ENCODE peak calls at places on chromosomes 3 and 15, in five cellular contexts. C is hepatocyte, J is left lung, X is tibial artery, D is K562. K is an unnamed sample.

GRCh38 chr15:66931768-66932633 is 133.4 kb upstream of the SMAD3 start:
- DNase-seq in X (peak), D (peak), C (peak), J (no peak), K (peak)

GRCh38 chr3:60536420-60536819 is 714.8 kb downstream of the FHIT start:
- DNase-seq in X (no peak), D (no peak), J (no peak), C (no peak), K (no peak)

GRCh38 chr3:64505419-64505818 is 182.4 kb downstream of the ADAMTS9 start:
- DNase-seq in C (no peak), J (no peak), X (no peak), D (no peak), K (no peak)

GRCh38 chr3:48881652-48882114 is 17.0 kb downstream of the SLC25A20 start:
- DNase-seq in C (no peak), X (no peak), D (no peak), J (no peak), K (no peak)

GRCh38 chr3:24765399-24765798 is 270.7 kb upstream of the THRB start:
- DNase-seq in C (no peak), J (no peak), X (no peak), D (no peak), K (no peak)

GRCh38 chr3:143036557-143036956 is 35.2 kb downstream of the U2SURP start:
- DNase-seq in C (peak), J (no peak), D (no peak), X (no peak), K (no peak)

GRCh38 chr15:100860829-100861510 is 18.7 kb upstream of the ALDH1A3 start:
- DNase-seq in C (no peak), X (no peak), D (no peak), J (no peak), K (no peak)

GRCh38 chr15:59170295-59170881 is 36.3 kb upstream of the LDHAL6B start:
- DNase-seq in D (no peak), X (peak), C (peak), J (peak), K (peak)

GRCh38 chr3:31958721-31959152 is 22.3 kb downstream of the OSBPL10 start:
- DNase-seq in X (no peak), J (no peak), D (no peak), C (peak), K (no peak)

GRCh38 chr3:8282541-8283165 is 219.0 kb upstream of the LMCD1 start:
- DNase-seq in X (no peak), J (no peak), D (no peak), C (no peak), K (no peak)

GRCh38 chr15:98755781-98756180 is 107.4 kb downstream of the IGF1R start:
- DNase-seq in C (no peak), X (no peak), D (no peak), J (no peak), K (no peak)

GRCh38 chr3:34626699-34627098 is 828.3 kb downstream of the PDCD6IP start:
- DNase-seq in D (no peak), J (no peak), C (no peak), X (no peak), K (no peak)

GRCh38 chr3:192467230-192468186 is 259.8 kb downstream of the FGF12 start:
- DNase-seq in J (no peak), X (peak), D (peak), C (peak), K (peak)

GRCh38 chr15:63939531-63940130 is 105.9 kb upstream of the HERC1 start:
- DNase-seq in J (peak), X (peak), C (no peak), D (no peak), K (no peak)

GRCh38 chr3:7800006-7800780 is 701.4 kb upstream of the LMCD1 start:
- DNase-seq in D (no peak), J (no peak), C (no peak), X (no peak), K (no peak)

GRCh38 chr3:184636774-184637316 is 75.0 kb downstream of the MAGEF1 start:
- DNase-seq in C (peak), X (no peak), D (no peak), J (no peak), K (peak)

GRCh38 chr15:93038064-93038705 is 50.8 kb downstream of the RGMA start:
- DNase-seq in X (no peak), C (no peak), D (no peak), J (peak), K (no peak)

GRCh38 chr3:32076566-32076965 is 29.9 kb upstream of the GPD1L start:
- DNase-seq in X (no peak), C (no peak), J (no peak), D (no peak), K (no peak)

DNA sequence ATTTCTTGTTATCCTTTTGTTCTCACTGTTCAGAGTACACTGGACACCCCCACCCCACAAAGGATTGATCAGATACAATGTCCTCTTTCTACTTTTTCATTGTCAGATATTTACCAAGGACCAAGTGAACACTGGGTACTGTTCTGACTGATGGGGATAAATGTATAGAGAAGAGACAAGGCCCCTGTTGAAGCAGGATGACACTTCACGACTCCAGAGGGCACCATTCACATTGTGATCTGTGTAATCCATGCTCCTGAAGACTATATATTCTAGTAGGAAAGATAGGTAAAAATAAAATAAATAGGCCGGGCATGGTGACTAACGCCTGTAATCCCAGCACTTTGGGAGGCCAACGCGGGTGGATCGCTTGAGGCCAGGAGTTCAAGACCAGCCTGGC is 7.2 kb upstream of the CRYGS start:
- DNase-seq in D (no peak), X (no peak), C (no peak), J (no peak), K (no peak)
- TF ChIP-seq CTCF in D (peak), X (no peak), C (peak), J (no peak), K (no peak)

GRCh38 chr3:46089237-46090011 is 62.1 kb upstream of the XCR1 start:
- DNase-seq in D (no peak), X (peak), C (peak), J (peak), K (peak)

GRCh38 chr3:46086083-46086437 is 58.8 kb upstream of the XCR1 start:
- DNase-seq in X (no peak), D (no peak), C (no peak), J (no peak), K (no peak)

GRCh38 chr3:46085421-46086082 is 58.3 kb upstream of the XCR1 start:
- DNase-seq in X (no peak), J (no peak), C (no peak), D (no peak), K (no peak)

GRCh38 chr3:46090161-46090591 is 62.9 kb upstream of the XCR1 start:
- DNase-seq in C (no peak), D (no peak), J (no peak), X (no peak), K (no peak)

DNA sequence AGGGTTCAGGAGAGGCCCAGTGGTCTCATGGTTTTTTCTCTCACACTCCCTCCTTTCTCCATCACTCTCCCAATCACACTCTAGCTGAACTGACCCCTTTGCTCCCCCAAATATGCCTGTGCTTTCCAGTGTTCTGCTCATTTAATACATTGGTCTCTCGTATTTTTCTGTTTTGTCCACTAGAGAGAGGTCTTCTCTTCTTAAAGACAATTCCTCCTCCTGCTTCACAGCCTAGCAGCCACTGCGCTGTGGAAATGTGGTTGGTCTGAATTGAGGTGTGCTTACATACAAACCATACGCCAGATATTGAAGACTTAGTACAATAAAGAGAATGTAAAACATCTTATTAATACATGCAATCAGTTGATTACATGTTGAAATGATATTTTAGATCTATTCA is 60.6 kb upstream of the XCR1 start:
- DNase-seq in D (no peak), J (no peak), X (peak), C (peak), K (no peak)
- TF ChIP-seq CTCF in D (peak), J (no peak), X (peak), C (peak), K (no peak)

GRCh38 chr3:102673271-102674115 is 238.7 kb downstream of the ZPLD1 start:
- DNase-seq in X (peak), J (peak), C (peak), D (peak), K (peak)
- TF ChIP-seq CTCF in X (peak), J (peak), C (peak), D (peak), K (peak)

GRCh38 chr15:25437751-25438600 is 848 bp downstream of the UBE3A start:
- DNase-seq in C (peak), J (peak), D (peak), X (peak), K (peak)
- TF ChIP-seq CTCF in C (peak), J (no peak), D (peak), X (peak), K (no peak)

DNA sequence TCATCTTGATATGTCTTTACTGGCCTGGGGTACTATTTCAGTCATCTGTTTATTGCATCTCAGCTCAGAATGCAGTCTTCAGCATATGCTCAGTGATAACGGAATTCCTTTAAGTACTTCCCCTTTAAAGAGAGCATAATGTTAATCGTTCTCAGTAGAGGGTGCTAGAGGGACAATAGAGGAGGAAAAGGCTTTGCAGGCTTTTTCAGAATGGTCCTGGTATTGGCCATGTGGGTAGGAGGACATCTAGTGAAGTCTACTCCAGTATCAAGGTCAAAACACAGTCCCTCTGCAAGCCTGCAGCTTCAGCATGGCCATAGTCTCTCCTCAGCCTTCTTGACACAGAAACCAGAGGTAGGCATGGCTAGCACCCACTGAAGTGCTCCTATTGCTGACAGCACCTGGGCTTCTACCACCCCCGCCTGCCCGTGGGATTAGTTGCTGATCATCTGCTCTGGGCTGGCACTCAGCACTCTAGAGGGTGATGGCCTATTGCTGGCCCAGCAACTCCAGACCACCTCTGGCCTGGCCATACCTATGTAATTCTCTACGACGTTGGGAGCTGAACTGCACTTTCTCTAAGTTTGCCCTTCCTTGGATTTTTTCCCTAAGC is 65.4 kb downstream of the KCNH8 start:
- DNase-seq in J (no peak), X (no peak), D (no peak), C (no peak), K (no peak)
- TF ChIP-seq CTCF in J (no peak), X (no peak), D (no peak), C (no peak), K (no peak)

GRCh38 chr3:152051501-152052404 is 178.3 kb downstream of the SUCNR1 start:
- DNase-seq in X (no peak), C (no peak), J (no peak), D (peak), K (no peak)
- TF ChIP-seq CTCF in X (no peak), C (no peak), J (no peak), D (no peak), K (no peak)

GRCh38 chr15:57667171-57667924 is 39.2 kb upstream of the POLR2M start:
- DNase-seq in X (no peak), J (no peak), C (peak), D (peak), K (peak)
- TF ChIP-seq CTCF in X (peak), J (peak), C (peak), D (peak), K (no peak)

GRCh38 chr3:136861890-136862610 is at the start of gene NCK1:
- DNase-seq in X (peak), C (peak), J (peak), D (peak), K (peak)
- TF ChIP-seq CTCF in X (peak), C (peak), J (no peak), D (no peak), K (no peak)

K was measured in Calu3.